ENCODE peak calls at places on chromosomes 13 and 19, in six cellular contexts. One of them, this sample, is unnamed.

GRCh38 chr13:64935441-64935840 is 2294.7 kb downstream of the PCDH9 start:
- DNase-seq in NCI-H1694: no peak
- DNase-seq in CD4-positive, alpha-beta T cell: no peak
- DNase-seq in HT1080: no peak
- DNase-seq in T-helper 1 cell: no peak
- DNase-seq in effector CD4-positive, alpha-beta T cell: no peak
- DNase-seq in this sample: no peak

GRCh38 chr19:33175886-33176669 is 18.1 kb upstream of the LRP3 start:
- DNase-seq in CD4-positive, alpha-beta T cell: peak; percentile 14
- DNase-seq in NCI-H1694: no peak
- DNase-seq in T-helper 1 cell: no peak
- DNase-seq in HT1080: peak; percentile 36
- DNase-seq in effector CD4-positive, alpha-beta T cell: peak; percentile 6
- DNase-seq in this sample: no peak

GRCh38 chr13:50626031-50626643 is 217.4 kb downstream of the DLEU7 start:
- DNase-seq in HT1080: peak; percentile 88
- DNase-seq in effector CD4-positive, alpha-beta T cell: no peak
- DNase-seq in CD4-positive, alpha-beta T cell: no peak
- DNase-seq in NCI-H1694: no peak
- DNase-seq in T-helper 1 cell: no peak
- DNase-seq in this sample: no peak

GRCh38 chr19:17394891-17395415 is 957 bp upstream of the CCDC194 start:
- DNase-seq in NCI-H1694: no peak
- DNase-seq in T-helper 1 cell: peak; percentile 31
- DNase-seq in CD4-positive, alpha-beta T cell: no peak
- DNase-seq in HT1080: peak; percentile 84
- DNase-seq in effector CD4-positive, alpha-beta T cell: peak; percentile 51
- DNase-seq in this sample: peak; percentile 75

GRCh38 chr13:113084943-113085540 is 20.5 kb upstream of the F7 start:
- DNase-seq in CD4-positive, alpha-beta T cell: no peak
- DNase-seq in T-helper 1 cell: no peak
- DNase-seq in NCI-H1694: no peak
- DNase-seq in effector CD4-positive, alpha-beta T cell: no peak
- DNase-seq in HT1080: no peak
- DNase-seq in this sample: no peak

GRCh38 chr13:96229356-96229755 is 139.4 kb downstream of the HS6ST3 start:
- DNase-seq in effector CD4-positive, alpha-beta T cell: no peak
- DNase-seq in T-helper 1 cell: no peak
- DNase-seq in HT1080: peak; percentile 42
- DNase-seq in CD4-positive, alpha-beta T cell: no peak
- DNase-seq in NCI-H1694: peak; percentile 30
- DNase-seq in this sample: peak; percentile 54

GRCh38 chr19:49638360-49638759 is 1.6 kb downstream of the RRAS start:
- DNase-seq in NCI-H1694: no peak
- DNase-seq in CD4-positive, alpha-beta T cell: no peak
- DNase-seq in T-helper 1 cell: no peak
- DNase-seq in HT1080: no peak
- DNase-seq in effector CD4-positive, alpha-beta T cell: no peak
- DNase-seq in this sample: no peak

GRCh38 chr19:42328854-42329253 is 3.4 kb downstream of the MEGF8 start:
- DNase-seq in NCI-H1694: no peak
- DNase-seq in HT1080: no peak
- DNase-seq in effector CD4-positive, alpha-beta T cell: no peak
- DNase-seq in T-helper 1 cell: no peak
- DNase-seq in CD4-positive, alpha-beta T cell: no peak
- DNase-seq in this sample: no peak

This sample was measured in GM12865.